ENCODE peak calls at places on chromosomes 6 and 20, in seven cellular contexts. Q is lung, T is astrocyte, E is colonic mucosa, S is suprapubic skin, U is tibial artery, J is A549. G is an unnamed sample.
A peak's percentile ranks its signal among the peaks of the same experiment; 100 is the strongest.

GRCh38 chr6:14828146-14828705 is 417.6 kb upstream of the JARID2 start:
- DNase-seq in Q (no peak), U (no peak), E (no peak), J (no peak), T (no peak), S (no peak), G (no peak)

GRCh38 chr20:48841861-48842529 is 14.2 kb upstream of the PREX1 start:
- DNase-seq in T (peak; percentile 84), S (no peak), E (no peak), J (peak; percentile 84), Q (no peak), U (no peak), G (peak; percentile 83)

GRCh38 chr6:133286765-133287164 is 45.6 kb downstream of the EYA4 start:
- DNase-seq in S (no peak), U (no peak), E (no peak), Q (no peak), J (peak; percentile 39), T (peak; percentile 8), G (no peak)

GRCh38 chr6:161549977-161550655 is 276.3 kb upstream of the AGPAT4 start:
- DNase-seq in U (no peak), J (peak; percentile 73), T (no peak), Q (no peak), E (no peak), S (no peak), G (no peak)

GRCh38 chr6:15274696-15275387 is 29.0 kb downstream of the JARID2 start:
- DNase-seq in T (peak; percentile 41), J (no peak), E (no peak), Q (no peak), U (no peak), S (no peak), G (peak; percentile 54)

GRCh38 chr6:45566882-45567281 is 189.1 kb upstream of the SUPT3H start:
- DNase-seq in S (no peak), T (peak; percentile 88), U (no peak), J (no peak), E (no peak), Q (no peak), G (peak; percentile 46)

GRCh38 chr6:131368077-131368911 is 204.7 kb upstream of the ARG1 start:
- DNase-seq in T (peak; percentile 33), S (no peak), U (peak; percentile 72), Q (peak; percentile 67), E (peak; percentile 80), J (peak; percentile 3), G (no peak)

GRCh38 chr6:10383312-10384063 is 31.4 kb downstream of the TFAP2A start:
- DNase-seq in Q (no peak), S (no peak), J (peak; percentile 60), E (no peak), U (no peak), T (no peak), G (no peak)

GRCh38 chr6:21486115-21486514 is 107.4 kb upstream of the SOX4 start:
- DNase-seq in T (no peak), Q (no peak), S (no peak), E (no peak), U (no peak), J (no peak), G (no peak)

GRCh38 chr20:35055445-35056276 is 36.9 kb downstream of the TRPC4AP start:
- DNase-seq in J (no peak), Q (no peak), U (no peak), S (no peak), T (peak; percentile 56), E (no peak), G (peak; percentile 87)

GRCh38 chr20:38892091-38892981 is 33.9 kb upstream of the FAM83D start:
- DNase-seq in J (no peak), E (no peak), U (no peak), S (no peak), Q (no peak), T (no peak), G (no peak)

GRCh38 chr20:60202046-60202445 is 243.8 kb downstream of the CDH26 start:
- DNase-seq in Q (no peak), U (no peak), S (no peak), J (no peak), E (no peak), T (no peak), G (no peak)

GRCh38 chr6:31403283-31403989 is at the start of gene MICA:
- DNase-seq in U (peak; percentile 95), J (peak; percentile 85), Q (peak; percentile 94), S (peak; percentile 96), E (peak; percentile 96), T (peak; percentile 80), G (peak; percentile 96)

GRCh38 chr6:88780714-88781389 is 182.6 kb downstream of the RNGTT start:
- DNase-seq in U (no peak), T (peak; percentile 25), S (no peak), E (peak; percentile 36), J (peak; percentile 61), Q (peak; percentile 58), G (peak; percentile 76)

GRCh38 chr20:35005463-35005961 is 49.8 kb downstream of the MYH7B start:
- DNase-seq in Q (no peak), S (no peak), E (no peak), T (no peak), U (peak; percentile 42), J (no peak), G (no peak)

GRCh38 chr6:34714663-34715062 is 18.1 kb upstream of the ILRUN start:
- DNase-seq in E (no peak), J (no peak), T (no peak), U (no peak), Q (no peak), S (peak; percentile 11), G (no peak)

GRCh38 chr6:158191769-158192168 is 23.6 kb downstream of the GTF2H5 start:
- DNase-seq in J (no peak), Q (no peak), S (no peak), U (no peak), T (no peak), E (no peak), G (no peak)

GRCh38 chr20:61965606-61966491 is 99.8 kb downstream of the TAF4 start:
- DNase-seq in Q (no peak), T (no peak), E (no peak), S (no peak), J (no peak), U (no peak), G (no peak)

GRCh38 chr6:156809446-156810178 is 32.4 kb downstream of the ARID1B start:
- DNase-seq in E (no peak), S (no peak), T (no peak), J (no peak), U (no peak), Q (no peak), G (no peak)

GRCh38 chr6:91717094-91717493 is 1130.2 kb upstream of the MAP3K7 start:
- DNase-seq in U (no peak), J (no peak), E (no peak), Q (no peak), T (no peak), S (no peak), G (no peak)

GRCh38 chr6:39934060-39934757 is at the start of gene MOCS1:
- DNase-seq in J (peak; percentile 42), E (peak; percentile 88), S (peak; percentile 88), U (peak; percentile 94), T (peak; percentile 35), Q (peak; percentile 78), G (peak; percentile 87)

GRCh38 chr20:219290-220115 is 7.6 kb upstream of the DEFB129 start:
- DNase-seq in Q (no peak), U (no peak), T (no peak), E (no peak), S (no peak), J (peak; percentile 49), G (peak; percentile 6)
- TF ChIP-seq CTCF in Q (no peak), U (no peak), T (no peak), E (no peak), S (no peak), J (peak; percentile 69), G (peak; percentile 23)

GRCh38 chr6:36851632-36852031 is 12.4 kb upstream of the CPNE5 start:
- DNase-seq in S (peak; percentile 47), T (no peak), Q (no peak), E (no peak), J (no peak), U (peak; percentile 15), G (peak; percentile 86)
- H3K27ac ChIP-seq in S (no peak overlapping the region), T (no peak overlapping the region), Q (no peak overlapping the region), E (no peak overlapping the region), J (no peak overlapping the region), U (peak overlapping the region; percentile 23), G (peak overlapping the region; percentile 85)

GRCh38 chr6:63598251-63599036 is 26.2 kb downstream of the LOC128125822 start:
- DNase-seq in S (peak; percentile 79), T (peak; percentile 22), E (peak; percentile 87), J (peak; percentile 73), Q (peak; percentile 74), U (peak; percentile 75), G (peak; percentile 61)

GRCh38 chr6:63598001-63598250 is 25.6 kb downstream of the LOC128125822 start:
- DNase-seq in J (no peak), S (no peak), E (no peak), T (no peak), Q (no peak), U (no peak), G (no peak)

GRCh38 chr6:63599243-63599642 is 27.0 kb downstream of the LOC128125822 start:
- DNase-seq in U (no peak), J (no peak), E (no peak), T (no peak), S (no peak), Q (no peak), G (no peak)

DNA sequence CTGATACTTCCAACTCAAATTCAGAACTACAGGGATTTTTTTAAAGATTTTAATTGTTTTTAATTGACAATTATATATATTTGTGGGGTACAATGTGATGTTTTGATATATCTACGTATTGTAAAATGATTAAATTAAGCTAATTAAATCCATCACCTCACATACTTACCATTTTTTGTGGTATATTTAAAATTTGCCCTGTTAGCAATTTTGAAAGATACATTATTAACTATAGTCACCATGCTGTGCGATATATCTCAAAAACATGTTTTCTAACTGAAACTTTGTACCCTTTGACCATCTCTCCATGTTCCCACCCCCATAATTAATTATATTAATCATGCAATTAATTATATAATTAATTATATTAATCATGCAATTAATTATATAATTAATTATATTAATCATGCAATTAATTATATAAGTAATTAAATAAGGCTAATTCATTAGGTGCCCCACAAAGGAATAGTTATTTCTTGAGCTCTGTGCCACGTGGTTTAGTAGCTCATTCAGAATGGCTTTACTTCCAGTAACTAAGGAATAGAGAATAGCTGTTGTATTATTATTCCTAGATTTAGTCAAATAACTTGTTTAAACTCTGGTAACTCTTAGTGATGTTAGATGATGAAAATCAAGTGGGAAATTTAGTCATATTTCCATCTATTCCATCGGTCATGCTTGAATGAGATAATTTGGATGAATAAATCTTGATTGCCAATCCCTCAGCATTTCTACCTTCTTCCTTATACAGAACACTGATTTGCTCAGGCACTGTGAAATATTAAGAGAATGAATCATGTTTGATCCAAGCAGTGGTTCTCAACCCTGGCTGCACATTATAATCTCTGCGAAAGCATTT is 25.1 kb downstream of the LOC128125822 start:
- DNase-seq in S (no peak), T (peak; percentile 25), Q (no peak), U (no peak), J (no peak), E (no peak), G (no peak)
- H3K4me3 ChIP-seq in S (peak overlapping the region; percentile 57), T (peak overlapping the region; percentile 74), Q (no peak overlapping the region), U (peak overlapping the region; percentile 52), J (peak overlapping the region; percentile 84), E (peak overlapping the region; percentile 37), G (peak overlapping the region; percentile 57)

GRCh38 chr6:111087106-111087835 is at the start of gene SLC16A10:
- DNase-seq in T (no peak), E (peak; percentile 77), J (peak; percentile 22), Q (peak; percentile 62), U (peak; percentile 72), S (no peak), G (peak; percentile 91)
- TF ChIP-seq CTCF in T (no peak), E (no peak), J (no peak), Q (no peak), U (no peak), S (no peak), G (no peak)

G was measured in cardiac muscle cell.